ENCODE peak calls at places on chromosomes 11 and 22, in seven cellular contexts. E is upper lobe of left lung, X is GM12891, I is suprapubic skin, F is HL-60, K is HCT116, R is sigmoid colon. C is an unnamed sample.

GRCh38 chr11:1387961-1388762 is 1.6 kb upstream of the BRSK2 start:
- DNase-seq in F (no peak), K (no peak), I (no peak), E (peak), R (no peak), X (no peak), C (no peak)

GRCh38 chr22:33099593-33099992 is 41.4 kb upstream of the SYN3 start:
- DNase-seq in E (no peak), K (no peak), F (no peak), R (no peak), I (no peak), X (no peak), C (no peak)

GRCh38 chr11:46361283-46362145 is 14.3 kb downstream of the DGKZ start:
- DNase-seq in X (peak), E (peak), I (no peak), R (peak), F (peak), K (no peak), C (peak)

GRCh38 chr11:10926801-10927200 is 68.9 kb upstream of the ZBED5 start:
- DNase-seq in F (no peak), X (no peak), K (no peak), E (no peak), I (no peak), R (no peak), C (no peak)

GRCh38 chr22:39983346-39983745 is 11.4 kb upstream of the FAM83F start:
- DNase-seq in E (no peak), R (no peak), K (no peak), X (no peak), F (no peak), I (no peak), C (no peak)

GRCh38 chr11:127496165-127496564 is 495.6 kb upstream of the KIRREL3 start:
- DNase-seq in I (no peak), K (no peak), X (no peak), E (no peak), F (no peak), R (no peak), C (no peak)

GRCh38 chr11:106480581-106481185 is 403.2 kb downstream of the AASDHPPT start:
- DNase-seq in F (no peak), R (no peak), E (no peak), I (no peak), X (no peak), K (no peak), C (no peak)

GRCh38 chr11:8277691-8278090 is 14.0 kb upstream of the LMO1 start:
- DNase-seq in X (no peak), I (no peak), E (no peak), R (peak), F (no peak), K (no peak), C (peak)

GRCh38 chr11:44260081-44260480 is 49.9 kb downstream of the ALX4 start:
- DNase-seq in E (no peak), F (no peak), K (no peak), X (no peak), R (no peak), I (no peak), C (no peak)

GRCh38 chr11:20782771-20783170 is 113.4 kb downstream of the NELL1 start:
- DNase-seq in E (no peak), X (no peak), F (no peak), R (no peak), I (no peak), K (no peak), C (no peak)

GRCh38 chr11:134725211-134725610 is 313.2 kb upstream of the B3GAT1 start:
- DNase-seq in K (no peak), R (no peak), E (peak), F (no peak), X (no peak), I (no peak), C (peak)

GRCh38 chr22:20526628-20527355 is 19.4 kb downstream of the MED15 start:
- DNase-seq in I (no peak), X (no peak), F (no peak), R (no peak), E (no peak), K (no peak), C (no peak)

GRCh38 chr11:1341928-1342524 is 32.6 kb upstream of the TOLLIP start:
- DNase-seq in K (no peak), E (no peak), R (peak), X (no peak), F (no peak), I (no peak), C (no peak)

GRCh38 chr22:38735465-38736256 is 20.1 kb downstream of the SUN2 start:
- DNase-seq in X (no peak), I (no peak), K (no peak), F (no peak), E (no peak), R (no peak), C (peak)

GRCh38 chr22:31857247-31857646 is 87.1 kb upstream of the YWHAH start:
- DNase-seq in F (no peak), E (no peak), R (no peak), K (no peak), X (no peak), I (no peak), C (no peak)

GRCh38 chr22:20212754-20213699 is 55.1 kb downstream of the RTN4R start:
- DNase-seq in I (no peak), E (peak), F (no peak), R (no peak), X (no peak), K (no peak), C (no peak)

GRCh38 chr11:132519226-132519860 is 1013.0 kb downstream of the OPCML start:
- DNase-seq in F (no peak), E (no peak), X (no peak), K (no peak), R (no peak), I (no peak), C (no peak)

GRCh38 chr22:33869946-33870345 is 50.3 kb downstream of the LARGE1 start:
- DNase-seq in E (no peak), K (no peak), I (no peak), X (no peak), R (no peak), F (no peak), C (no peak)

GRCh38 chr11:6319879-6320410 is 356 bp downstream of the CAVIN3 start:
- DNase-seq in R (peak), F (no peak), I (peak), X (peak), K (peak), E (peak), C (peak)

GRCh38 chr11:26946209-26946828 is 47.6 kb upstream of the FIBIN start:
- DNase-seq in X (no peak), I (no peak), K (no peak), F (no peak), E (no peak), R (no peak), C (no peak)

GRCh38 chr11:112615238-112615637 is 346.0 kb upstream of the NCAM1 start:
- DNase-seq in I (no peak), K (no peak), E (no peak), R (no peak), F (no peak), X (no peak), C (no peak)

GRCh38 chr11:120375076-120375475 is 38.9 kb downstream of the ARHGEF12 start:
- DNase-seq in I (no peak), R (no peak), X (no peak), K (no peak), F (no peak), E (no peak), C (no peak)

GRCh38 chr11:1633864-1634263 is 4.3 kb downstream of the KRTAP5-5 start:
- DNase-seq in F (no peak), R (peak), K (no peak), I (no peak), X (no peak), E (no peak), C (no peak)

GRCh38 chr11:63871962-63872832 is 33.3 kb downstream of the MARK2 start:
- DNase-seq in R (peak), K (peak), E (no peak), F (peak), X (peak), I (peak), C (peak)

GRCh38 chr11:104705475-104706195 is 192.6 kb downstream of the CASP12 start:
- DNase-seq in K (no peak), X (peak), F (no peak), I (no peak), R (no peak), E (no peak), C (peak)

GRCh38 chr11:46711288-46711687 is 7.7 kb upstream of the F2 start:
- DNase-seq in R (no peak), F (no peak), E (no peak), K (no peak), I (no peak), X (no peak), C (no peak)

GRCh38 chr22:37560682-37561208 is 465 bp downstream of the CDC42EP1 start:
- DNase-seq in R (peak), E (peak), I (peak), K (no peak), X (no peak), F (no peak), C (no peak)
- TF ChIP-seq POLR2AphosphoS5 in R (no peak), E (peak), I (no peak), K (no peak), X (no peak), F (no peak), C (peak)

DNA sequence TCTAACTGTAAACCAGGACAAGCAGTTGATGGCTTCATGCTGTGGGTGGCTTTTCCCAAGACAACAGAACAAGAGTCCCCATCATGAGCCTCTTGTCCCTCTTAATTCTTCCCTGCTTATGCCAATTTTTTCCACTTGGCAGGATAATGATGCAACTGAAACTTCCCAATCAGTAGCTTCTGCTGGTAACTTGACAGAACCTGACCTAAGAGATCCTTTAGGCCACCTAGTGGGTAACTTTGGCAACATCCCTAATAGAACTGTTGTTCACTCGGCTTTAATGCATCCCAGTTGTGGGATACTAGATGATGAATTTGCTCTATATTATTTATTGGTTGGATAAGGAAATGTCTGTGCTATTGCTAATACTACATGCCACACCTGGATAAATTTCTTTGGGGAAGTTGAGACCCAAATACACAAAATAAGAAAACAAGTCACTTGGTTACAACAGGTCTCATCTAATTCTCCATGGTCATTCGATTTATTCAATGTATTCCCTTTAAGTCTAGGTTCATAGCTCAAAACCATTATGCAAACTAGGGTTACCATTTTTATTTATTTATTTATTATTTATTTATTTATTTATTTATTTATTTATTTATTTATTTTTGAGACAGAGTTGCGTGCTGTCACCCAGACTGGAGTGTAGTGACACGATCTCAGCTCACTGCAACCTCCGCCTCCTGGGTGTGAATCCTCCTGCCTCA is 41.4 kb upstream of the NFAM1 start:
- DNase-seq in E (no peak), F (peak), I (no peak), K (peak), R (no peak), X (no peak), C (no peak)
- TF ChIP-seq POLR2AphosphoS5 in E (no peak), F (no peak), I (no peak), K (no peak), R (no peak), X (no peak), C (no peak)

GRCh38 chr11:68457214-68457897 is 3.2 kb upstream of the PPP6R3 start:
- DNase-seq in E (no peak), R (no peak), K (no peak), F (no peak), X (no peak), I (no peak), C (no peak)

GRCh38 chr11:68455485-68455884 is 5.1 kb upstream of the PPP6R3 start:
- DNase-seq in R (no peak), K (no peak), E (no peak), F (no peak), X (no peak), I (peak), C (peak)

GRCh38 chr11:68459886-68460740 is 439 bp upstream of the PPP6R3 start:
- DNase-seq in R (peak), F (peak), X (peak), K (peak), I (peak), E (peak), C (peak)

GRCh38 chr11:68460741-68461283 is at the start of gene PPP6R3:
- DNase-seq in R (no peak), F (no peak), X (no peak), I (no peak), K (no peak), E (peak), C (peak)

DNA sequence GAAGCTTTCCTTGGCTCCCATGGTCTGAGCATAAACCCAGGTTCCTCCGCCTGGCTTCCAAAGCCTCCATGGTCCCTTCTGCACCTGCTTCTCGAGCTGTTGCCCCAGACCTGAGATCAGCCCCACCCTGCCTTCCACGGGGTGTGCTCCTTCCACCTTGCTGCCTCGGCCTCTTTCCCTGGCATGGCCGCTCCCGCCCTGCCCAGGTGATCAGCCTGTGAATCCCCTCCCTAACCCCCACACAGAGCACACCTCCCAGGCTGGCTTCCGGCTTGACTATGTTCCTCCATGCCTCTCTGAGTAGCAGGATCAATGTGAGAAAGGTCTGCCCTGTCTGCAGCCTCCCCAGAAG is 2.7 kb upstream of the PPP6R3 start:
- DNase-seq in F (no peak), K (no peak), I (peak), R (no peak), E (no peak), X (no peak), C (peak)
- TF ChIP-seq POLR2AphosphoS5 in F (no peak), K (no peak), I (no peak), R (no peak), E (no peak), X (no peak), C (no peak)

GRCh38 chr11:35478411-35479139 is 46.8 kb downstream of the PAMR1 start:
- DNase-seq in X (no peak), R (no peak), F (no peak), K (no peak), I (no peak), E (no peak), C (no peak)
- TF ChIP-seq POLR2AphosphoS5 in X (no peak), R (no peak), F (no peak), K (no peak), I (no peak), E (no peak), C (no peak)

DNA sequence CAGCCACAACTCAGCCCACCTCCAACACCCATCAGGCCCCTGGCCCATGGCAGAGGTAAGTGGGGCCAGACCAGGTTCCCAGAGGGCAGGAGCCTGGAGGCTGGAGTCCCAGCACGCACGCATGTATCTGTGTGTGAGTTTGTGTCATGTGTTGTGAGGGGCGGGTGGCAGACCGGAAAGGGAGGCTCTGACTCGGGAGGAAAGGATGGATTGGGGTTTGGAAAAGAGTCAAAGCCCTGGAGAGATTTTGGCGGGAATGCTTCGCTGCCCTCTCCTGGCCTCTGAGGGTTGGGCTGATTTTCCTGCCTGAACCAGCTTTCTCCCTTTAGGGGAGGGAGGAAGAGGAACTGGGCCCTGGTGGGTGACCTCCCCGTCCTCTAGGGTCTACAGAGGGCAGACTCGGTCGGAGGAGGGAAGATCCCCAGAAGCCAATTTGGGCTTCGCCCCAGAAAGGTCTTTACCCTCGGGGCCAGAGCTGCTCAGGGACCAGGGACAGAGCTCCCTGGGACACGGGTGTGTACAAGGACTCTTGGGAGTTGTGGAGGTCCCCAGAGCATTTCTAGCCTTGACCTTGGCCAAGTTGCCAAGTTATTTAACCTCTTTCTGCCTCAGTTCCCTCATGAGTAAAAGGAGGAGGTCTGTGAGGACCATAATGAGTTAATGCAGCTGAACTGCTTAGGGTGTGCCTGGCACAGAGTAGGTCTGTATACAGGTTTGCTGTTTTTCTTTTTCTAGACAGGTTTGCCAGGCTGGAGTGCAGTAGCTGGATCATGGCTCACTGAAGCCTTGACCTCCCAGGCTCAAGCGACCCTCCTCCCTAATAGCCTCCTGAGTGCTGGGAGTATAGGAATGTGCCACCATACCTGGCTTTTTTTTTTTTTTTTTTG is 6.9 kb downstream of the C11orf68 start:
- DNase-seq in E (no peak), K (peak), X (no peak), I (peak), R (peak), F (no peak), C (no peak)
- TF ChIP-seq POLR2AphosphoS5 in E (no peak), K (peak), X (no peak), I (peak), R (no peak), F (no peak), C (no peak)

GRCh38 chr11:118596226-118596625 is 11.2 kb upstream of the PHLDB1 start:
- DNase-seq in K (no peak), I (no peak), X (no peak), R (no peak), F (no peak), E (no peak), C (no peak)

GRCh38 chr11:118597556-118597955 is 9.9 kb upstream of the PHLDB1 start:
- DNase-seq in X (no peak), I (peak), K (no peak), R (peak), E (no peak), F (no peak), C (no peak)

GRCh38 chr11:118587952-118588351 is 15.7 kb downstream of the ARCN1 start:
- DNase-seq in R (no peak), E (no peak), K (no peak), X (no peak), I (no peak), F (no peak), C (no peak)

DNA sequence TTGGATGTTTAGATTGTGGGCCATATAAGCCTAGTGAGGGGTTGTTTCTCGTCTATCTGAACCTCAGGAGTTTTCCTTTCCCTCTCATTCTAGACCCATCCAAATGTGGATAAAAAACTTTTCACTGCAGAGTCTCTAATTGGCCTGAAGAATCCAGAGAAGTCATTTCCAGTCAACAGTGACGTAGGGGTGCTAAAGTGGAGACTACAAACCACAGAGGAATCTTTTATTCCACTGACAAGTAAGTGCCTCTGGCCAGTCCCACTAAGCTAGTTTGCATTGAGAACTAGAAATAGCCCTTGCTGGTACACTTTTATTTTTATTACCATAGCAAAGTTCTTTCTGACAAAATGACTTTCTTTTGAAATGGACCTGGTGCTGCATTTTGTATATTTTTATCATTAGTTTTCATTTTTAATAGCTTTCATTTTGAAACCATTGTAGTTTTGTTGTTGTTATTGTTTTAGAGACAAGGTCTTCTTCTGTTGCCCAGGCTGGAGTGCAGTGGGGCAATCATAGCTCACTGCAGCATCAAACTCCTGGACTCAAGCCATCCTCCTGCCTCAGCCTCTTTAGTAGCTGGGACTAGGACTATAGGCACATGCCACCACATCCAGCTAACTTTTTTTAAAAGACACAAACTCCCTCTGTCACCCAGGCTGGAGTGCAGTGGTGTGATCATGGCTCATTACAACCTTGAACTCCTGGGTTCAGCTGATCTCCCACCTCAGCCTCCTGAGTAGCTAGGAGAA is 14.6 kb upstream of the PHLDB1 start:
- DNase-seq in K (no peak), E (no peak), X (no peak), I (no peak), R (no peak), F (no peak), C (no peak)
- TF ChIP-seq POLR2AphosphoS5 in K (no peak), E (no peak), X (no peak), I (no peak), R (no peak), F (no peak), C (no peak)

GRCh38 chr11:30552839-30553238 is 33.3 kb downstream of the MPPED2 start:
- DNase-seq in I (no peak), E (no peak), X (no peak), F (no peak), K (no peak), R (no peak), C (no peak)

GRCh38 chr11:30549565-30549964 is 36.6 kb downstream of the MPPED2 start:
- DNase-seq in X (no peak), R (no peak), I (no peak), E (no peak), F (no peak), K (no peak), C (no peak)

DNA sequence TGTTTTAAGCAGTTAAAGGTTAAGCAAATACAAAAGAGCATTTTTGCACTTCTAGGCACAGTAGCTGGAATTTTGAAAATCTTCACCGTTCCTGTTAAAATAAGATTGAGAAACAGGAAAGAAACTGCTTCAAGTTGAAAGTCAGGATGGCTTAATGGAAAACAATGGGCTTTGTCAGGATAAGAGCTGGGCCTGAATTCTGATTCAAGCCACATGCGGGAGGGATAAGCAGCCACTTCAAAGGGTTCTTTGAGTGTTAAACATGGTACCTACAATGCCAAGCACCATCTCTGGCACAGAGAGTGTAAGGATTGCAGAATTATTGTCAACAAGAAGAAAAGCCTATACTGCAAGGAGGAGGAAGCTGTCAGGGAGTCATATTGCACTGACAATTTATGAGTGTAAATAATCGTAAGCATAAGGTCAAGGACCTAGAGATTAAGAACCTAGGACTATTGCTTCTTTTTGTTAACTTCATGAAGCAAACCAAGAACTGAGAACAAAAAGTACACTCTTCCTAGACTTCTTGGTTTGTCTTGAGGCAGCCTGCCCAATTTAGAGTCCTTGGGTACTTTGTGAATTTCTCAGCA is 32.5 kb downstream of the MPPED2 start:
- DNase-seq in K (no peak), F (no peak), R (no peak), X (no peak), E (no peak), I (no peak), C (no peak)
- TF ChIP-seq POLR2AphosphoS5 in K (no peak), F (no peak), R (no peak), X (no peak), E (no peak), I (no peak), C (no peak)